ENCODE peak calls at places on chromosomes 3 and 15, in four cellular contexts. I is SK-N-SH, Y is GM12892, N is vagina. U is an unnamed sample.

GRCh38 chr15:55407631-55407948 is 569 bp downstream of the CCPG1 start:
- DNase-seq in I (no peak), Y (no peak), N (no peak), U (no peak)

GRCh38 chr15:94125131-94125530 is 106.2 kb upstream of the MCTP2 start:
- DNase-seq in I (no peak), Y (no peak), N (no peak), U (no peak)

GRCh38 chr3:66415867-66416428 is 84.9 kb downstream of the LRIG1 start:
- DNase-seq in I (no peak), Y (no peak), N (no peak), U (no peak)

GRCh38 chr3:186315581-186316354 is 46.3 kb downstream of the DGKG start:
- DNase-seq in I (no peak), Y (no peak), N (no peak), U (no peak)

GRCh38 chr3:8562081-8562595 is 60.5 kb downstream of the LMCD1 start:
- DNase-seq in I (no peak), Y (no peak), N (no peak), U (no peak)

GRCh38 chr3:110738531-110738930 is 333.1 kb upstream of the NECTIN3 start:
- DNase-seq in I (no peak), Y (no peak), N (no peak), U (no peak)

GRCh38 chr3:72678892-72679291 is 169.4 kb downstream of the SHQ1 start:
- DNase-seq in I (no peak), Y (no peak), N (no peak), U (no peak)

GRCh38 chr3:197216169-197216860 is 82.1 kb downstream of the DLG1 start:
- DNase-seq in I (no peak), Y (no peak), N (no peak), U (no peak)

GRCh38 chr3:107452436-107452835 is 70.3 kb upstream of the BBX start:
- DNase-seq in I (no peak), Y (no peak), N (no peak), U (no peak)

GRCh38 chr3:34012102-34012461 is 213.7 kb downstream of the PDCD6IP start:
- DNase-seq in I (peak; percentile 18), Y (no peak), N (no peak), U (no peak)

GRCh38 chr3:88985491-88985890 is 121.9 kb upstream of the EPHA3 start:
- DNase-seq in I (no peak), Y (no peak), N (no peak), U (no peak)

GRCh38 chr3:104887069-104887468 is 479.6 kb upstream of the ALCAM start:
- DNase-seq in I (no peak), Y (no peak), N (no peak), U (no peak)

GRCh38 chr3:177065285-177066028 is 131.8 kb downstream of the TBL1XR1 start:
- DNase-seq in I (no peak), Y (no peak), N (no peak), U (no peak)

GRCh38 chr15:93477188-93477587 is 388.2 kb upstream of the RGMA start:
- DNase-seq in I (no peak), Y (no peak), N (no peak), U (no peak)

GRCh38 chr3:138946554-138947302 is at the start of the genes FOXL2 and FOXL2NB:
- DNase-seq in I (peak; percentile 44), Y (no peak), N (no peak), U (no peak)

GRCh38 chr3:72821170-72821781 is 27.0 kb downstream of the SHQ1 start:
- DNase-seq in I (no peak), Y (no peak), N (no peak), U (no peak)

GRCh38 chr3:129560931-129561594 is 18.1 kb downstream of the H1-8 start:
- DNase-seq in I (peak; percentile 91), Y (no peak), N (no peak), U (peak; percentile 35)

GRCh38 chr3:9912294-9912935 is 4.5 kb upstream of the IL17RC start:
- DNase-seq in I (no peak), Y (no peak), N (no peak), U (no peak)

GRCh38 chr15:72927451-72927850 is 124.8 kb upstream of the NEO1 start:
- DNase-seq in I (no peak), Y (no peak), N (no peak), U (no peak)

GRCh38 chr15:23497710-23498111 is 50.7 kb upstream of the GOLGA6L2 start:
- DNase-seq in I (peak; percentile 20), Y (no peak), N (no peak), U (no peak)

GRCh38 chr3:187368251-187368733 is at the start of gene RTP4:
- DNase-seq in I (no peak), Y (peak; percentile 23), N (no peak), U (no peak)

GRCh38 chr15:61654004-61654740 is 406.1 kb downstream of the VPS13C start:
- DNase-seq in I (no peak), Y (no peak), N (no peak), U (no peak)

GRCh38 chr3:141828487-141829284 is 47.8 kb upstream of the ATP1B3 start:
- DNase-seq in I (no peak), Y (no peak), N (no peak), U (peak; percentile 45)

GRCh38 chr3:106678657-106679390 is 698.4 kb upstream of the CCDC54 start:
- DNase-seq in I (no peak), Y (no peak), N (no peak), U (no peak)

GRCh38 chr3:70927239-70927638 is 614.8 kb upstream of the MDFIC2 start:
- DNase-seq in I (no peak), Y (no peak), N (no peak), U (no peak)

GRCh38 chr3:150005243-150006102 is 34.8 kb upstream of the PFN2 start:
- DNase-seq in I (no peak), Y (no peak), N (no peak), U (no peak)

GRCh38 chr3:52077900-52078299 is 21.5 kb upstream of the DUSP7 start:
- DNase-seq in I (no peak), Y (no peak), N (no peak), U (no peak)

GRCh38 chr3:13504161-13504831 is 24.2 kb downstream of the HDAC11 start:
- DNase-seq in I (no peak), Y (no peak), N (no peak), U (no peak)

GRCh38 chr3:51940648-51941421 is 869 bp downstream of the RRP9 start:
- DNase-seq in I (no peak), Y (no peak), N (peak; percentile 49), U (no peak)

GRCh38 chr3:188233320-188233719 is 79.4 kb downstream of the LPP start:
- DNase-seq in I (no peak), Y (no peak), N (no peak), U (no peak)

GRCh38 chr15:39610665-39611064 is 29.8 kb downstream of the THBS1 start:
- DNase-seq in I (no peak), Y (no peak), N (no peak), U (no peak)

GRCh38 chr3:41194701-41195100 is 4.6 kb upstream of the CTNNB1 start:
- DNase-seq in I (no peak), Y (no peak), N (no peak), U (no peak)

GRCh38 chr3:162525791-162526190 is 1029.2 kb downstream of the OTOL1 start:
- DNase-seq in I (no peak), Y (no peak), N (no peak), U (no peak)

GRCh38 chr3:48137425-48137999 is 50.7 kb downstream of the CDC25A start:
- DNase-seq in I (no peak), Y (no peak), N (no peak), U (no peak)

GRCh38 chr15:43492673-43493601 is at the start of gene TP53BP1:
- DNase-seq in I (peak; percentile 92), Y (peak; percentile 90), N (no peak), U (peak; percentile 98)
- TF ChIP-seq POLR2AphosphoS5 in I (peak; percentile 46), Y (no peak), N (peak; percentile 91), U (peak; percentile 68)

GRCh38 chr3:22966349-22966748 is 236.8 kb upstream of the UBE2E2 start:
- DNase-seq in I (no peak), Y (no peak), N (no peak), U (no peak)

GRCh38 chr3:22969276-22969675 is 233.9 kb upstream of the UBE2E2 start:
- DNase-seq in I (no peak), Y (no peak), N (no peak), U (no peak)

GRCh38 chr3:22977042-22977441 is 226.1 kb upstream of the UBE2E2 start:
- DNase-seq in I (no peak), Y (no peak), N (no peak), U (no peak)

GRCh38 chr3:22971497-22971896 is 231.6 kb upstream of the UBE2E2 start:
- DNase-seq in I (no peak), Y (no peak), N (no peak), U (no peak)
- TF ChIP-seq POLR2AphosphoS5 in I (no peak), Y (no peak), N (no peak), U (no peak)

DNA sequence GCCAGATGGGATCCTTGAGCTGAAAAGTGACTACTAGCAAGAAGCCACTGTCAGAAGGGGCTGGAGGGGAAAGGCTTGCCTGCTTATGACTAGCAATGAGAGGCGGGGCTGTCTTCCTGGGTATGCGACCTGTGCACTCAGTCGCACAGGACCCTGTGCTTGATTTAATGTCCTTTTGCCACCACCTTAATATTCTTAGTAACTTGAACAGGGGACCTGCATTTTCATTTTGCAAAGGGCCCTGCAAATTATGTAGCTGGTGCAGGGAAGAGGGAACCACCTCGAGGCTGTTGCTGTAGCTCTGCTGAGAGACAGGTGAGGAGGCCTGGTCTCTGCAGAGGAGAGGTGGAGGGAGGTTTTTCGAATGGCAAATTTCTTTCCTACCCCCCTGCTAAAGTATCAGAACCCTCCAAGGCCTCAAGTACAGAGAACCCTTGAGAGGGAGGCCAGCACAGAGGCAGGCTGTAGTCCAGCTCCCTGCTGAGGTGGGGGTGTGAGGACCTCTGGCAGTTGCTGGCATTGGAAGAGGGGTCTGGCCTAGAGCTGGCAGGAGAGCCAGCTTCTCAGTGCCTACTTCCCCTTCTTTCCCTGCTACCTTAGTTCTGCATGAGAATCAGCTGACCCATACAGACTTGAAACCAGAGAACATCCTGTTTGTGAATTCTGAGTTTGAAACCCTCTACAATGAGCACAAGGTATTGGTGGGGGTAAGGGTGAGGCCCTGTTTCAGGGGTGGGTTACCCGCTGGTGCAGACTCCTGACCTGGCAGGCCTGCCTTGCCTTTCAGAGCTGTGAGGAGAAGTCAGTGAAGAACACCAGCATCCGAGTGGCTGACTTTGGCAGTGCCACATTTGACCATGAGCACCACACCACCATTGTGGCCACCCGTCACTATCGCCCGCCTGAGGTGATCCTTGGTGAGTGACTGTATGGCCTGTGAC is 11.4 kb downstream of the CLK3 start:
- DNase-seq in I (no peak), Y (no peak), N (no peak), U (no peak)
- TF ChIP-seq POLR2AphosphoS5 in I (no peak), Y (no peak), N (no peak), U (no peak)

DNA sequence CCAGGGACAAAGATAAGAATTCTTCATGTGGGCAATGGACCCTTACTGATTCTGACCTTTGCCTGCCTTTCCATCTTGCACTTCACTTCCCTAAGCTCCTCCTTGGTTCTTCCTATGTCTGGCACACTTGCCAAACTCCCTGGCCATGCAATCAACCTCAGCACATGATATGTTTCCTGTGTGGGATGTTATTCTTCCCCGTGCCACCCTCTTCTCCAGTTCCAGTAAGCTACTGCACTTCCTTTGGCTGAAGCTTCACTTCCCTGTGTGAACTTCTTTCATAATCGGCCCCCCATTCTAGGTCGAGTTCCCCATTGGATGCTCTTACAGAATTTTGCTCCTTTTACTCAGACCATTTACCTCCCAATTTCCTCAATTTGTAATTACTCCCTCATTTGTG is 10.7 kb upstream of the TASOR start:
- DNase-seq in I (no peak), Y (no peak), N (no peak), U (no peak)
- TF ChIP-seq POLR2AphosphoS5 in I (no peak), Y (no peak), N (no peak), U (no peak)

U was measured in stomach.